ENCODE peak calls at places on chromosomes 13 and 19, in four cellular contexts. T, X, L and Q are unnamed samples.

GRCh38 chr13:96904232-96904631 is 90.0 kb downstream of the OXGR1 start:
- DNase-seq in X (no peak), L (no peak), T (peak), Q (no peak)

GRCh38 chr13:19967619-19968018 is 9.1 kb downstream of the ZMYM2 start:
- DNase-seq in X (no peak), L (no peak), T (no peak), Q (no peak)

GRCh38 chr19:14432817-14433453 is at the start of gene PKN1:
- DNase-seq in X (no peak), T (peak), L (peak), Q (no peak)

GRCh38 chr13:75231235-75231634 is 250.7 kb downstream of the TBC1D4 start:
- DNase-seq in T (no peak), L (no peak), X (no peak), Q (no peak)

GRCh38 chr13:91133941-91134772 is 213.3 kb upstream of the MIR17HG start:
- DNase-seq in L (peak), X (peak), T (peak), Q (peak)

GRCh38 chr13:27276188-27276587 is 5.6 kb downstream of the RASL11A start:
- DNase-seq in L (peak), X (no peak), T (no peak), Q (no peak)

GRCh38 chr19:47107201-47107952 is 6.2 kb downstream of the ZC3H4 start:
- DNase-seq in T (no peak), X (peak), L (no peak), Q (peak)

GRCh38 chr13:62278271-62278670 is 862.6 kb upstream of the PCDH20 start:
- DNase-seq in X (no peak), T (no peak), L (no peak), Q (no peak)

GRCh38 chr19:3132971-3133792 is 2.7 kb upstream of the GNA15 start:
- DNase-seq in X (no peak), L (peak), T (no peak), Q (peak)

GRCh38 chr19:19662866-19663291 is 597 bp downstream of the ATP13A1 start:
- DNase-seq in L (no peak), T (no peak), X (peak), Q (no peak)

GRCh38 chr19:38684862-38685665 is 37.6 kb downstream of the ACTN4 start:
- DNase-seq in T (no peak), L (no peak), X (no peak), Q (no peak)

GRCh38 chr13:41053384-41053826 is 7.9 kb upstream of the WBP4 start:
- DNase-seq in T (no peak), L (no peak), X (no peak), Q (peak)

GRCh38 chr13:51998723-51999471 is 12.4 kb downstream of the ATP7B start:
- DNase-seq in X (peak), L (no peak), T (peak), Q (no peak)

GRCh38 chr13:52001120-52001731 is 10.0 kb downstream of the ATP7B start:
- DNase-seq in X (peak), L (peak), T (peak), Q (peak)

GRCh38 chr13:52002361-52002760 is 8.9 kb downstream of the ATP7B start:
- DNase-seq in L (no peak), T (peak), X (no peak), Q (no peak)

GRCh38 chr13:51997641-51998330 is 13.5 kb downstream of the ATP7B start:
- DNase-seq in X (peak), T (peak), L (no peak), Q (no peak)

GRCh38 chr13:51999525-51999924 is 11.7 kb downstream of the ATP7B start:
- DNase-seq in L (no peak), X (no peak), T (no peak), Q (no peak)
- TF ChIP-seq REST in L (no peak), X (no peak), T (no peak), Q (no peak)

GRCh38 chr13:100563779-100564178 is 24.8 kb downstream of the GGACT start:
- DNase-seq in T (no peak), X (no peak), L (no peak), Q (no peak)

GRCh38 chr13:100559886-100560285 is 28.7 kb downstream of the GGACT start:
- DNase-seq in X (no peak), T (no peak), L (no peak), Q (no peak)

GRCh38 chr13:100561599-100562204 is 26.9 kb downstream of the GGACT start:
- DNase-seq in X (peak), T (no peak), L (no peak), Q (no peak)

GRCh38 chr13:100564444-100565223 is 24.0 kb downstream of the GGACT start:
- DNase-seq in X (peak), L (peak), T (no peak), Q (no peak)

DNA sequence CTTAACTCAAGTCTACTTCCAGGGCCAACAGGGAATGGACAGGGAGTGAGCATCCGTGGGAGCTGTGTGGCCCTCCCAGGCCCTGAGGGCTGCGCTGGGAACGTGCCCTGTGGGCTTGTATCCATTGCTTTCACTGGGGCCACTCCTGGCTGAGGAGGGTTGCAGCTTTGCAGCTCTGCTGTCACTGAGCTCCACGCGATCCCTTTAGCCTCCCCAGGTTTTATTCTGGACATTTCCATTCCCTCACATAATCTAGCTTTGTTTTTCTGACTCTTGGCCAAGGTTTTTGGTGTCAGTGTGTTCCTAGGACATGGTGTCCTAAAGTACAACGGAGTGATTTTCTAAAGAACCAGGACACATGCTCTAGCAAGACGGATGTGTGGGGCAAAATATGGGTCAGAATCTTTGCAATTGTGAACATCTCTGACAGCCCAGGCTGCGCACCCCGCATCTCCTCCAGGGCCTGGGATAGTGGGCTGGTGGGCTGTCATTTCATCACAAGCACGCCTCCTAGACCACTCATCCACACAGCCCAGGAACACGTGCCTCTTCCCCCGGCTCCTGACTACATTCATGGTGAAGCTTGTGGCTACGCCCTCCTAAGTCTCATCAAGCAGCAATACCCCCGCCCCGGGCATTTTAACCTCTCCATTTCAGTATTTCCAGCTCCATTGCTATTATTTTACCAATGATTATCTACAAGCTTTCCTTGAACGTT is 27.9 kb downstream of the GGACT start:
- DNase-seq in T (no peak), L (no peak), X (no peak), Q (no peak)
- TF ChIP-seq POLR2AphosphoS5 in T (no peak), L (no peak), X (no peak), Q (no peak)

GRCh38 chr19:55641376-55642152 is 762 bp downstream of the ZNF580 start:
- DNase-seq in T (peak), L (peak), X (no peak), Q (no peak)

GRCh38 chr19:55643733-55644116 is 276 bp downstream of the ZNF581 start:
- DNase-seq in T (no peak), X (no peak), L (no peak), Q (no peak)

GRCh38 chr19:55643003-55643732 is at the start of gene ZNF581:
- DNase-seq in T (peak), X (peak), L (peak), Q (no peak)

GRCh38 chr19:55640577-55641375 is at the start of gene ZNF580:
- DNase-seq in X (peak), T (peak), L (peak), Q (peak)

DNA sequence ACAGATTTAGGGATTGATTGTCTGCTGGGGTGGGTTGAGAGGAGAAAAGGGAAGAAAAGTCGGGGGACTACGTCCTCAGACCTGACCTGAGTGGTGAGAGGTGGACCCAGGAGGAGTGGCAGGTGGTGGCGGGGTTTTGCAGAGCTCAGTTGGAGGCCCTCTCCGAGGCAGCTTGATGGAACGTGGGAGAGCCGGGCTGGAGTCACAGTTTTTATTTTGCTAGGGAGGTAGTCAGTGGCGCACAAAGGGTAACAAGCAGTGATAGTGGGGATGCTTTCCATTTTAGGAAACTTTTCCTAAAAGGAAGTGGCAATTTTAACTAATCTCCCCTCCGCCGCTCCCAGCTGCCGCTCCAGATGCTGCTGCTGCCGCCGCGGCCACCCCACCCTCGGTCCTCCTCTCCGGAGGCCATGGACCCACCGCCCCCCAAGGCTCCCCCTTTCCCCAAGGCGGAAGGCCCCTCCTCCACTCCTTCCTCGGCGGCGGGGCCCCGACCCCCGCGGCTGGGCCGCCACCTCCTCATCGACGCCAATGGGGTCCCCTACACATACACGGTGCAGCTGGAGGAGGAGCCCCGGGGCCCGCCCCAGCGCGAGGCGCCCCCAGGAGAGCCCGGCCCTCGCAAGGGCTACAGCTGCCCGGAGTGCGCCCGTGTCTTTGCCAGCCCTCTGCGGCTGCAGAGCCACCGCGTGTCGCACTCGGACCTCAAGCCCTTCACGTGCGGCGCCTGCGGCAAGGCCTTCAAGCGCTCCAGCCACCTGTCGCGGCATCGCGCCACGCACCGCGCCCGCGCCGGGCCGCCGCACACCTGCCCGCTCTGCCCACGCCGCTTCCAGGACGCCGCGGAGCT is 1.1 kb upstream of the ZNF581 start:
- DNase-seq in L (peak), X (no peak), T (no peak), Q (no peak)
- TF ChIP-seq REST in L (no peak), X (no peak), T (no peak), Q (no peak)

DNA sequence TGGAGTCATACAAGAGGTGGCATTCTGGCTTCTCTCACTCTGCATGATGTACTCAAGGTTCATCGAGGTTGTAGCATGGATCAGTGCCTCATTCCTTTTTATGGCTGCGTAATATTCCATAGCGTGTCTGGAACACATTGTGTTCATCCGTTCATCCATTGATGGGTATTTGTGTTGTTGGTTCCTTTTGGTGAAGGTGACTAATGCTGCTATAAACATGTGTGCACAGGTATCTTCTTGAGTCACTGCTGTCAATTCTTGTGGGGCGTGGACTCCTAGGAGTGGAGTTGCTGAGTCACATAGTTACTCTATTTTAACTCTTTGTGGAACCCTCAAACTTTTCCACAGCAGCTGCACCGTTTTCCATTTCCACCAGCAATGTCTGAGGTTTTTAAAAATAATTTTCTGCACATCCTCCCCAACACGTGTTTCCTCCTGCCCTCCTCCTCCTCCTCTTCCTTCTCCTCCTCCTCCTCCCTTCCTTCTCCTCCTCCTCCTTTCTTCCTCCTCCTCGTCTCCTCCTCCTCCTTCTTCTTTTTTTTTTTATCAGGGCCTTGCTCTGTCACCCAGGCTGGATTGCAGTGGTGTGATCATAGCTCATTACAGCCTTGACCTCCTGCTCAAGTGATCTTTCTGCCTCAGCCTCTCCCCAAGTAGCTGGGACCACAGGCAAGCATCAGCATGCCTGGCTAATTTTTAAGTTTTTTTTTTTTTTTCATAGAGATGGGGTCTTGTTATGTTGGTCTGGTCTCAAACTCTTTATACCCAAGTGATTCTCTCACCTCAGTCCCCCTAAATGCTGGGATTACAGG is 2.0 kb upstream of the TMEM221 start:
- DNase-seq in L (no peak), X (no peak), T (no peak), Q (peak)
- TF ChIP-seq POLR2AphosphoS5 in L (no peak), X (no peak), T (no peak), Q (no peak)

GRCh38 chr13:21637296-21637695 is 33.3 kb upstream of the MICU2 start:
- DNase-seq in X (peak), T (peak), L (no peak), Q (peak)

DNA sequence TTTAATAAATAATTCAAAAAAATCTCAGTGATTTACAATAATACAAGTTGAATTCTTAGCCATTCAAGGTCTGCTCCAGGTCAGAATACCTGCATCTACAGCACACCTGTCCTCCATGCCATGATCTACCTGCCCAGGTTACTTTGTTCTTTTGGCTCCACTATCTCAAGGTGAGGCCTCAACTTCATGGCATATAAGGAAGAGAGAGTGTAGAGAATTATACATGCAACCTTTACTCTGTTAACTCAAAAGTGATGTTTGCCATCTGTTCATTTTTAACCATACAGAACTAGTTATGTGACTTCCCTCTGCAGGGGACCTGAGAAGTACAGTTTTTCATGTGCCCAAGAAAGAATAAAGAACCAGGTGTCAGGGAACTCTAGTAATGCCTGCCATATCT is 28.2 kb upstream of the MICU2 start:
- DNase-seq in X (no peak), L (no peak), T (no peak), Q (no peak)
- TF ChIP-seq REST in X (no peak), L (no peak), T (no peak), Q (no peak)

DNA sequence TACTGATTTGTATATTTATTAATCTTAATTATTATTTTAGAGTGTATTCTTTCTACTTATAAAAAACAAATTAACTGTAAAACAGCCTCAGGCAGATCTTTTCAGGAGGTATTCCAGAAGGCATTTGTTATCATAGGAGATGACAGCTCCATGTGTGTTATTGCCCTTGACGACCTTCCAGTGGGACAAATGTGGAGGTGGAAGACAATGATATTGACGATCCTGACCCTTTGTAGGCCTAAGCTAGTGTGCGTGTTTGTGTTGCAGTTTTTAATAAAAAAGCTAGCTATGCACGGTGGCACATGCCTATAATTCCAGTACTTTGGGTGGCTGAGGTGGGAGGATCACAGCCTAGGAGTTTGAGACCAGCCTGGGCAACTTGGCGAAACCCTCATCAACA is 46.7 kb downstream of the NDFIP2 start:
- DNase-seq in L (no peak), T (no peak), X (no peak), Q (no peak)
- TF ChIP-seq POLR2AphosphoS5 in L (no peak), T (no peak), X (no peak), Q (no peak)